ENCODE peak calls at places on chromosomes 4 and X, in five cellular contexts. One of them, this sample, is unnamed.
A peak's percentile ranks its signal among the peaks of the same experiment; 100 is the strongest.

GRCh38 chr4:169345207-169345788 is 74.5 kb upstream of the SH3RF1 start:
- DNase-seq in effector memory CD4-positive, alpha-beta T cell: no peak
- DNase-seq in CD4-positive, CD25-positive, alpha-beta regulatory T cell: no peak
- DNase-seq in IMR-90: peak; percentile 86
- DNase-seq in stomach: no peak
- DNase-seq in this sample: no peak

GRCh38 chr4:118968006-118968405 is 79.4 kb downstream of the SYNPO2 start:
- DNase-seq in CD4-positive, CD25-positive, alpha-beta regulatory T cell: no peak
- DNase-seq in effector memory CD4-positive, alpha-beta T cell: no peak
- DNase-seq in stomach: peak; percentile 57
- DNase-seq in IMR-90: peak; percentile 87
- DNase-seq in this sample: no peak

GRCh38 chr4:76754439-76754838 is 143.5 kb downstream of the SOWAHB start:
- DNase-seq in IMR-90: no peak
- DNase-seq in effector memory CD4-positive, alpha-beta T cell: no peak
- DNase-seq in CD4-positive, CD25-positive, alpha-beta regulatory T cell: no peak
- DNase-seq in stomach: no peak
- DNase-seq in this sample: no peak

GRCh38 chr4:116926631-116927295 is 158.6 kb downstream of the TRAM1L1 start:
- DNase-seq in effector memory CD4-positive, alpha-beta T cell: no peak
- DNase-seq in stomach: no peak
- DNase-seq in CD4-positive, CD25-positive, alpha-beta regulatory T cell: no peak
- DNase-seq in IMR-90: no peak
- DNase-seq in this sample: no peak

GRCh38 chr4:82138376-82138775 is 235.4 kb downstream of the HNRNPD start:
- DNase-seq in effector memory CD4-positive, alpha-beta T cell: no peak
- DNase-seq in stomach: no peak
- DNase-seq in CD4-positive, CD25-positive, alpha-beta regulatory T cell: no peak
- DNase-seq in IMR-90: peak; percentile 0
- DNase-seq in this sample: no peak

GRCh38 chr4:151953286-151953685 is 192.5 kb upstream of the GATB start:
- DNase-seq in effector memory CD4-positive, alpha-beta T cell: no peak
- DNase-seq in CD4-positive, CD25-positive, alpha-beta regulatory T cell: no peak
- DNase-seq in IMR-90: peak; percentile 3
- DNase-seq in stomach: no peak
- DNase-seq in this sample: no peak

GRCh38 chr4:26022346-26022891 is 108.4 kb downstream of the SMIM20 start:
- DNase-seq in CD4-positive, CD25-positive, alpha-beta regulatory T cell: no peak
- DNase-seq in IMR-90: peak; percentile 80
- DNase-seq in stomach: peak; percentile 68
- DNase-seq in effector memory CD4-positive, alpha-beta T cell: no peak
- DNase-seq in this sample: no peak

GRCh38 chrX:148424570-148424969 is 75.8 kb upstream of the AFF2 start:
- DNase-seq in stomach: no peak
- DNase-seq in IMR-90: no peak
- DNase-seq in effector memory CD4-positive, alpha-beta T cell: no peak
- DNase-seq in CD4-positive, CD25-positive, alpha-beta regulatory T cell: no peak
- DNase-seq in this sample: no peak

GRCh38 chrX:133786382-133786781 is 199.0 kb downstream of the GPC3 start:
- DNase-seq in effector memory CD4-positive, alpha-beta T cell: no peak
- DNase-seq in stomach: no peak
- DNase-seq in IMR-90: no peak
- DNase-seq in CD4-positive, CD25-positive, alpha-beta regulatory T cell: no peak
- DNase-seq in this sample: no peak

GRCh38 chrX:136525738-136526606 is 6.0 kb upstream of the VGLL1 start:
- DNase-seq in stomach: peak; percentile 76
- DNase-seq in CD4-positive, CD25-positive, alpha-beta regulatory T cell: no peak
- DNase-seq in IMR-90: peak; percentile 85
- DNase-seq in effector memory CD4-positive, alpha-beta T cell: no peak
- DNase-seq in this sample: peak; percentile 45

GRCh38 chr4:112889199-112889598 is 160.3 kb upstream of the ANK2 start:
- DNase-seq in effector memory CD4-positive, alpha-beta T cell: no peak
- DNase-seq in stomach: no peak
- DNase-seq in IMR-90: no peak
- DNase-seq in CD4-positive, CD25-positive, alpha-beta regulatory T cell: no peak
- DNase-seq in this sample: no peak

GRCh38 chr4:141417387-141417786 is 196.7 kb downstream of the ZNF330 start:
- DNase-seq in stomach: no peak
- DNase-seq in CD4-positive, CD25-positive, alpha-beta regulatory T cell: no peak
- DNase-seq in effector memory CD4-positive, alpha-beta T cell: no peak
- DNase-seq in IMR-90: peak; percentile 73
- DNase-seq in this sample: no peak

GRCh38 chrX:124282580-124282979 is 49.9 kb upstream of the TEX13D start:
- DNase-seq in IMR-90: no peak
- DNase-seq in stomach: no peak
- DNase-seq in CD4-positive, CD25-positive, alpha-beta regulatory T cell: no peak
- DNase-seq in effector memory CD4-positive, alpha-beta T cell: no peak
- DNase-seq in this sample: no peak

GRCh38 chrX:8636442-8636841 is 95.5 kb downstream of the ANOS1 start:
- DNase-seq in stomach: no peak
- DNase-seq in effector memory CD4-positive, alpha-beta T cell: no peak
- DNase-seq in CD4-positive, CD25-positive, alpha-beta regulatory T cell: no peak
- DNase-seq in IMR-90: no peak
- DNase-seq in this sample: no peak

GRCh38 chr4:142091085-142091513 is 454.7 kb downstream of the IL15 start:
- DNase-seq in stomach: no peak
- DNase-seq in IMR-90: peak; percentile 97
- DNase-seq in effector memory CD4-positive, alpha-beta T cell: no peak
- DNase-seq in CD4-positive, CD25-positive, alpha-beta regulatory T cell: no peak
- DNase-seq in this sample: no peak

GRCh38 chr4:139054791-139055376 is 39.3 kb downstream of the NOCT start:
- DNase-seq in stomach: no peak
- DNase-seq in IMR-90: peak; percentile 26
- DNase-seq in effector memory CD4-positive, alpha-beta T cell: no peak
- DNase-seq in CD4-positive, CD25-positive, alpha-beta regulatory T cell: no peak
- DNase-seq in this sample: no peak
- H3K36me3 ChIP-seq in stomach: peaks cover 9% of the 10 kb centered on the region
- H3K36me3 ChIP-seq in IMR-90: peaks cover 16% of the 10 kb centered on the region
- H3K36me3 ChIP-seq in effector memory CD4-positive, alpha-beta T cell: peaks cover 26% of the 10 kb centered on the region
- H3K36me3 ChIP-seq in CD4-positive, CD25-positive, alpha-beta regulatory T cell: peaks cover 59% of the 10 kb centered on the region
- H3K36me3 ChIP-seq in this sample: no peaks in the 10 kb centered on the region

GRCh38 chr4:39510348-39510929 is 16.8 kb downstream of the UGDH start:
- DNase-seq in IMR-90: no peak
- DNase-seq in effector memory CD4-positive, alpha-beta T cell: no peak
- DNase-seq in CD4-positive, CD25-positive, alpha-beta regulatory T cell: no peak
- DNase-seq in stomach: no peak
- DNase-seq in this sample: no peak
- H3K36me3 ChIP-seq in IMR-90: peaks cover 44% of the 10 kb centered on the region
- H3K36me3 ChIP-seq in effector memory CD4-positive, alpha-beta T cell: peaks cover 19% of the 10 kb centered on the region
- H3K36me3 ChIP-seq in CD4-positive, CD25-positive, alpha-beta regulatory T cell: peaks cover 50% of the 10 kb centered on the region
- H3K36me3 ChIP-seq in stomach: peaks cover 65% of the 10 kb centered on the region
- H3K36me3 ChIP-seq in this sample: peaks cover 15% of the 10 kb centered on the region

GRCh38 chrX:145552643-145553042 is 265.0 kb upstream of the SLITRK2 start:
- DNase-seq in stomach: no peak
- DNase-seq in CD4-positive, CD25-positive, alpha-beta regulatory T cell: no peak
- DNase-seq in IMR-90: no peak
- DNase-seq in effector memory CD4-positive, alpha-beta T cell: no peak
- DNase-seq in this sample: no peak
- H3K36me3 ChIP-seq in stomach: no peaks in the 10 kb centered on the region
- H3K36me3 ChIP-seq in CD4-positive, CD25-positive, alpha-beta regulatory T cell: no peaks in the 10 kb centered on the region
- H3K36me3 ChIP-seq in IMR-90: no peaks in the 10 kb centered on the region
- H3K36me3 ChIP-seq in effector memory CD4-positive, alpha-beta T cell: no peaks in the 10 kb centered on the region
- H3K36me3 ChIP-seq in this sample: no peaks in the 10 kb centered on the region

GRCh38 chr4:1842339-1842895 is 13.5 kb downstream of the LETM1 start:
- DNase-seq in IMR-90: no peak
- DNase-seq in effector memory CD4-positive, alpha-beta T cell: no peak
- DNase-seq in CD4-positive, CD25-positive, alpha-beta regulatory T cell: no peak
- DNase-seq in stomach: no peak
- DNase-seq in this sample: no peak
- H3K36me3 ChIP-seq in IMR-90: peaks cover 39% of the 10 kb centered on the region
- H3K36me3 ChIP-seq in effector memory CD4-positive, alpha-beta T cell: peaks cover 36% of the 10 kb centered on the region
- H3K36me3 ChIP-seq in CD4-positive, CD25-positive, alpha-beta regulatory T cell: peaks cover 59% of the 10 kb centered on the region
- H3K36me3 ChIP-seq in stomach: peaks cover 60% of the 10 kb centered on the region
- H3K36me3 ChIP-seq in this sample: no peaks in the 10 kb centered on the region

GRCh38 chr4:48543796-48544195 is 53.7 kb downstream of the ZAR1 start:
- DNase-seq in CD4-positive, CD25-positive, alpha-beta regulatory T cell: no peak
- DNase-seq in effector memory CD4-positive, alpha-beta T cell: no peak
- DNase-seq in stomach: no peak
- DNase-seq in IMR-90: peak; percentile 15
- DNase-seq in this sample: no peak

GRCh38 chr4:48542888-48543287 is 52.8 kb downstream of the ZAR1 start:
- DNase-seq in IMR-90: no peak
- DNase-seq in effector memory CD4-positive, alpha-beta T cell: no peak
- DNase-seq in CD4-positive, CD25-positive, alpha-beta regulatory T cell: no peak
- DNase-seq in stomach: no peak
- DNase-seq in this sample: no peak

GRCh38 chr4:48538358-48538757 is 48.3 kb downstream of the ZAR1 start:
- DNase-seq in CD4-positive, CD25-positive, alpha-beta regulatory T cell: no peak
- DNase-seq in stomach: no peak
- DNase-seq in IMR-90: no peak
- DNase-seq in effector memory CD4-positive, alpha-beta T cell: no peak
- DNase-seq in this sample: no peak
- H3K36me3 ChIP-seq in CD4-positive, CD25-positive, alpha-beta regulatory T cell: peaks cover 67% of the 10 kb centered on the region
- H3K36me3 ChIP-seq in stomach: peaks cover 32% of the 10 kb centered on the region
- H3K36me3 ChIP-seq in IMR-90: peaks cover 19% of the 10 kb centered on the region
- H3K36me3 ChIP-seq in effector memory CD4-positive, alpha-beta T cell: peaks cover 45% of the 10 kb centered on the region
- H3K36me3 ChIP-seq in this sample: no peaks in the 10 kb centered on the region